ENCODE peak calls at places on chromosomes 6 and 20, in eight cellular contexts. Q is ecto neural progenitor cell, D is NCI-H2081, G is AG04450, H is mucosa of descending colon, R is OCI-LY7, F is HFFc6, X is fibroblast of lung. I is an unnamed sample.

GRCh38 chr6:57075092-57075491 is 14.9 kb upstream of the ZNF451 start:
- DNase-seq in Q (no peak), D (no peak), G (no peak), H (no peak), R (no peak), F (no peak), X (no peak), I (no peak)

GRCh38 chr6:142844065-142844755 is 100.8 kb downstream of the HIVEP2 start:
- DNase-seq in Q (no peak), D (no peak), G (no peak), H (no peak), R (no peak), F (peak; percentile 55), X (peak; percentile 74), I (no peak)

GRCh38 chr20:51313275-51313898 is 229.1 kb downstream of the NFATC2 start:
- DNase-seq in Q (no peak), D (no peak), G (no peak), H (no peak), R (no peak), F (no peak), X (no peak), I (no peak)

GRCh38 chr6:157034433-157035230 is 257.5 kb downstream of the ARID1B start:
- DNase-seq in Q (no peak), D (peak; percentile 16), G (no peak), H (no peak), R (peak; percentile 68), F (peak; percentile 25), X (peak; percentile 81), I (peak; percentile 36)

GRCh38 chr20:58349586-58349985 is 39.4 kb upstream of the VAPB start:
- DNase-seq in Q (no peak), D (no peak), G (no peak), H (no peak), R (no peak), F (peak; percentile 78), X (peak; percentile 79), I (peak; percentile 75)

GRCh38 chr6:109800771-109801170 is 109.7 kb downstream of the FIG4 start:
- DNase-seq in Q (no peak), D (no peak), G (no peak), H (no peak), R (no peak), F (no peak), X (no peak), I (no peak)

GRCh38 chr6:44800171-44800671 is 412.7 kb downstream of the CDC5L start:
- DNase-seq in Q (no peak), D (peak; percentile 9), G (no peak), H (no peak), R (no peak), F (peak; percentile 5), X (peak; percentile 55), I (peak; percentile 40)

GRCh38 chr6:135423649-135424128 is 73.9 kb downstream of the AHI1 start:
- DNase-seq in Q (no peak), D (peak; percentile 1), G (peak; percentile 8), H (no peak), R (peak; percentile 77), F (peak; percentile 42), X (peak; percentile 64), I (peak; percentile 44)

GRCh38 chr20:40390654-40391053 is 298.4 kb downstream of the MAFB start:
- DNase-seq in Q (no peak), D (no peak), G (no peak), H (no peak), R (no peak), F (no peak), X (no peak), I (no peak)

GRCh38 chr6:99016355-99016754 is 68.6 kb upstream of the FBXL4 start:
- DNase-seq in Q (no peak), D (no peak), G (no peak), H (no peak), R (no peak), F (peak; percentile 27), X (no peak), I (peak; percentile 55)

GRCh38 chr6:149723771-149724417 is 6.0 kb upstream of the LATS1 start:
- DNase-seq in Q (peak; percentile 48), D (peak; percentile 11), G (peak; percentile 47), H (no peak), R (peak; percentile 72), F (peak; percentile 83), X (peak; percentile 84), I (peak; percentile 83)

GRCh38 chr6:110930795-110931194 is 27.7 kb upstream of the GTF3C6 start:
- DNase-seq in Q (no peak), D (no peak), G (no peak), H (no peak), R (no peak), F (no peak), X (no peak), I (no peak)

GRCh38 chr6:11538049-11538798 is 675 bp downstream of the TMEM170B start:
- DNase-seq in Q (peak; percentile 64), D (peak; percentile 13), G (no peak), H (peak; percentile 60), R (peak; percentile 30), F (no peak), X (peak; percentile 14), I (no peak)

GRCh38 chr20:53574259-53574789 is 19.3 kb downstream of the ZNF217 start:
- DNase-seq in Q (no peak), D (no peak), G (no peak), H (no peak), R (no peak), F (no peak), X (no peak), I (no peak)

GRCh38 chr6:10585232-10585887 is 64.2 kb downstream of the GCNT2 start:
- DNase-seq in Q (peak; percentile 76), D (no peak), G (no peak), H (no peak), R (no peak), F (no peak), X (peak; percentile 20), I (no peak)

GRCh38 chr20:25195962-25196700 is 619 bp downstream of the ENTPD6 start:
- DNase-seq in Q (peak; percentile 67), D (peak; percentile 46), G (no peak), H (peak; percentile 87), R (no peak), F (peak; percentile 6), X (no peak), I (no peak)

GRCh38 chr20:2671977-2672376 is 8.0 kb upstream of the IDH3B start:
- DNase-seq in Q (no peak), D (no peak), G (no peak), H (no peak), R (no peak), F (no peak), X (no peak), I (no peak)

GRCh38 chr6:106967936-106968555 is 6.5 kb downstream of the CD24 start:
- DNase-seq in Q (no peak), D (no peak), G (no peak), H (no peak), R (no peak), F (no peak), X (no peak), I (no peak)

GRCh38 chr20:24983896-24984295 is 8.7 kb downstream of the APMAP start:
- DNase-seq in Q (no peak), D (no peak), G (no peak), H (no peak), R (no peak), F (no peak), X (no peak), I (no peak)

GRCh38 chr6:36912583-36912982 is 26.8 kb downstream of the C6orf89 start:
- DNase-seq in Q (no peak), D (no peak), G (peak; percentile 63), H (no peak), R (no peak), F (peak; percentile 90), X (peak; percentile 84), I (peak; percentile 87)

GRCh38 chr6:154157082-154157481 is 118.0 kb downstream of the OPRM1 start:
- DNase-seq in Q (no peak), D (no peak), G (no peak), H (no peak), R (no peak), F (no peak), X (peak; percentile 10), I (no peak)

GRCh38 chr6:162361168-162361567 is 366.4 kb downstream of the PRKN start:
- DNase-seq in Q (no peak), D (no peak), G (no peak), H (no peak), R (no peak), F (no peak), X (no peak), I (no peak)

GRCh38 chr20:24487648-24488047 is 18.2 kb downstream of the SYNDIG1 start:
- DNase-seq in Q (no peak), D (no peak), G (no peak), H (no peak), R (no peak), F (no peak), X (no peak), I (no peak)

GRCh38 chr20:1180949-1181348 is 3.8 kb downstream of the TMEM74B start:
- DNase-seq in Q (no peak), D (no peak), G (no peak), H (no peak), R (no peak), F (no peak), X (no peak), I (no peak)

GRCh38 chr6:98833101-98834059 is 994 bp upstream of the POU3F2 start:
- DNase-seq in Q (peak; percentile 82), D (peak; percentile 33), G (no peak), H (no peak), R (no peak), F (peak; percentile 3), X (peak; percentile 39), I (no peak)

GRCh38 chr6:114471450-114471849 is 128.6 kb upstream of the HS3ST5 start:
- DNase-seq in Q (no peak), D (no peak), G (no peak), H (no peak), R (no peak), F (no peak), X (no peak), I (no peak)

GRCh38 chr6:34146021-34146782 is at the start of gene GRM4:
- DNase-seq in Q (no peak), D (no peak), G (no peak), H (no peak), R (no peak), F (no peak), X (no peak), I (no peak)

GRCh38 chr6:36318690-36319435 is 17.8 kb downstream of the BNIP5 start:
- DNase-seq in Q (no peak), D (no peak), G (no peak), H (no peak), R (no peak), F (no peak), X (no peak), I (no peak)

GRCh38 chr20:10604865-10605440 is 68.8 kb downstream of the JAG1 start:
- DNase-seq in Q (no peak), D (no peak), G (no peak), H (no peak), R (no peak), F (no peak), X (no peak), I (no peak)

GRCh38 chr20:58892932-58893224 is 40.4 kb downstream of the GNAS start:
- DNase-seq in Q (no peak), D (peak; percentile 34), G (no peak), H (no peak), R (peak; percentile 44), F (no peak), X (no peak), I (no peak)

GRCh38 chr6:44415424-44415823 is 27.9 kb downstream of the CDC5L start:
- DNase-seq in Q (no peak), D (no peak), G (no peak), H (peak; percentile 36), R (no peak), F (no peak), X (no peak), I (no peak)

GRCh38 chr6:52361945-52362442 is at the start of gene PAQR8:
- DNase-seq in Q (peak; percentile 78), D (peak; percentile 65), G (no peak), H (peak; percentile 91), R (peak; percentile 87), F (peak; percentile 25), X (no peak), I (peak; percentile 94)

GRCh38 chr20:37494796-37495195 is 26.3 kb upstream of the NNAT start:
- DNase-seq in Q (no peak), D (no peak), G (no peak), H (no peak), R (no peak), F (no peak), X (no peak), I (no peak)

GRCh38 chr20:54257090-54257816 is 49.4 kb downstream of the PFDN4 start:
- DNase-seq in Q (no peak), D (no peak), G (peak; percentile 89), H (no peak), R (no peak), F (peak; percentile 54), X (peak; percentile 97), I (no peak)

I was measured in AG08395.